ENCODE peak calls at places on chromosome 4, in five cellular contexts. S is GM23338, D is right lobe of liver, U is transverse colon, K is AG10803. R is an unnamed sample.

GRCh38 chr4:6196324-6196723 is 4.0 kb downstream of the JAKMIP1 start:
- DNase-seq in D (no peak), U (no peak), S (no peak), K (no peak), R (no peak)

GRCh38 chr4:119540249-119540648 is 88.4 kb downstream of the PDE5A start:
- DNase-seq in S (no peak), D (no peak), K (no peak), U (no peak), R (no peak)

GRCh38 chr4:55475394-55476243 is 71.1 kb downstream of the CLOCK start:
- DNase-seq in U (no peak), S (no peak), D (no peak), K (peak; percentile 69), R (no peak)

GRCh38 chr4:66899422-66900065 is 645.8 kb downstream of the CENPC start:
- DNase-seq in S (no peak), U (no peak), D (no peak), K (no peak), R (no peak)

GRCh38 chr4:41281038-41281634 is 24.4 kb downstream of the UCHL1 start:
- DNase-seq in K (peak; percentile 72), U (peak; percentile 9), S (peak; percentile 93), D (peak; percentile 50), R (no peak)

GRCh38 chr4:106273831-106274230 is 42.2 kb downstream of the TBCK start:
- DNase-seq in K (peak; percentile 52), D (no peak), U (no peak), S (peak; percentile 31), R (no peak)

GRCh38 chr4:22474636-22475310 is 41.1 kb downstream of the ADGRA3 start:
- DNase-seq in K (no peak), U (no peak), D (no peak), S (no peak), R (no peak)

GRCh38 chr4:38842998-38843397 is 13.6 kb downstream of the TLR6 start:
- DNase-seq in K (no peak), D (no peak), U (no peak), S (no peak), R (no peak)

GRCh38 chr4:114263233-114263632 is 283.8 kb upstream of the ARSJ start:
- DNase-seq in K (peak; percentile 48), D (no peak), S (peak; percentile 6), U (no peak), R (no peak)

GRCh38 chr4:153261431-153261830 is 57.2 kb downstream of the TRIM2 start:
- DNase-seq in S (no peak), D (no peak), K (peak; percentile 68), U (no peak), R (no peak)

GRCh38 chr4:25993564-25994185 is 79.7 kb downstream of the SMIM20 start:
- DNase-seq in U (peak; percentile 28), S (peak; percentile 97), D (no peak), K (no peak), R (peak; percentile 39)

GRCh38 chr4:153781717-153782416 is 7.0 kb downstream of the SFRP2 start:
- DNase-seq in K (peak; percentile 80), S (peak; percentile 55), U (no peak), D (no peak), R (no peak)

GRCh38 chr4:99617374-99617773 is 40.3 kb downstream of the C4orf54 start:
- DNase-seq in D (no peak), S (no peak), K (no peak), U (no peak), R (no peak)

GRCh38 chr4:185577592-185577940 is 42.3 kb upstream of the PDLIM3 start:
- DNase-seq in K (no peak), S (no peak), U (no peak), D (no peak), R (no peak)

GRCh38 chr4:185576314-185576713 is 41.0 kb upstream of the PDLIM3 start:
- DNase-seq in D (no peak), K (no peak), U (no peak), S (no peak), R (no peak)

GRCh38 chr4:185576918-185577591 is 41.7 kb upstream of the PDLIM3 start:
- DNase-seq in D (no peak), U (no peak), K (no peak), S (no peak), R (no peak)

GRCh38 chr4:185570727-185571126 is 35.4 kb upstream of the PDLIM3 start:
- DNase-seq in K (no peak), S (no peak), D (no peak), U (no peak), R (no peak)

DNA sequence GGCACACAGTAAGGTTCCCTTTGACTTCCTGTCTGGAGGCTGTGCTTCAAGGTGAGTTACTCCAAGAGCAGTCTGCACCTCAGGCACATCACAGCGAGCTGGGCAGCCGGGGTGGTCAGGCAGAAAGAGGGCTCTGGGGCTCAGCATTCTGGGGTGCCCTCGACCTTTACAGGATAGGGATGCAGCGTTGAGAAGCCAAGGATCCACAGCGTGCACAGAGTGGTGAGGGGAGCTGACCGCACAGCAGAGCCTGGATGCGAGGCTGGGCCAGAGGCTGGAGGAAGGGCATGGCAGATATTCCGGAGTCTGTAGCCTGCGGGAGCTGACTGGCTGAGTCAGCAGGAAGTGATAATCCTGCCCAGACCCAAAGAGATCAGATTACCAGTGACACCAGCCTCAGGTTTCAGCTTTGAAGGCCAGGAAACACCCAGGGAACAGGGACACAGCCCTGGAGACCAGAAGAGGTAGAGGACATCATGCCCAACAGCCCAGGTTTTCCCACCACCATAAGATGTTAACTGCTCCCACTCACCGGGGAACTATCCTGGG is 38.4 kb upstream of the PDLIM3 start:
- DNase-seq in D (no peak), S (peak; percentile 77), U (no peak), K (peak; percentile 55), R (no peak)
- H3K4me3 ChIP-seq in D (no peak overlapping the region), S (peak overlapping the region; percentile 22), U (no peak overlapping the region), K (no peak overlapping the region), R (no peak overlapping the region)

GRCh38 chr4:30724217-30724616 is 4.0 kb downstream of the PCDH7 start:
- DNase-seq in U (no peak), S (no peak), D (no peak), K (no peak), R (no peak)
- H3K4me3 ChIP-seq in U (peak overlapping the region; percentile 47), S (no peak overlapping the region), D (no peak overlapping the region), K (no peak overlapping the region), R (no peak overlapping the region)

GRCh38 chr4:46390353-46391058 is 578 bp upstream of the GABRA2 start:
- DNase-seq in K (no peak), U (no peak), D (no peak), S (peak; percentile 47), R (peak; percentile 5)
- H3K4me3 ChIP-seq in K (no peak overlapping the region), U (peak overlapping the region; percentile 32), D (no peak overlapping the region), S (peak overlapping the region; percentile 61), R (no peak overlapping the region)

DNA sequence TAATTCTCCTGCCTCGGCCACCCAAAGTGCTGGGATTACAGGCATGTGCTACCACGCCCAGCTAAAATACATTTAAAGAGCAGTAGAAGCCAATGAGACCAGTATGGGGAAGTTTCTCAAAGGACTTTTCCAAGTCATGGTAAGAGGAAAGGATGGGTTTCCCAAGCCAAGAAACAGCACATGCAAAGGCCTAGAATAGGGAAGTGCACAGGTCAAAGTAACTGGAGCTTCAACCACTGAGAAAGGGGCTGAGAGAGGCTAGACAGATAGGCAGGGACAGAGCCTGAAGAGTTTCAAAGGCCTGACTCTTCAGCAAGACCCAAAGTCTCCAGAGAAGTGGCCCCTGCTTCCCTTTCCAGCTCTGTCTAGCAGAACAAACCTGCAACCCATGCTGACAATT is 162.1 kb downstream of the CORIN start:
- DNase-seq in K (no peak), D (no peak), S (no peak), U (no peak), R (no peak)
- H3K4me3 ChIP-seq in K (no peak overlapping the region), D (no peak overlapping the region), S (no peak overlapping the region), U (no peak overlapping the region), R (no peak overlapping the region)

GRCh38 chr4:7434141-7434765 is 477 bp downstream of the PSAPL1 start:
- DNase-seq in U (no peak), S (no peak), D (no peak), K (no peak), R (peak; percentile 30)

GRCh38 chr4:7436256-7436655 is 1.5 kb upstream of the PSAPL1 start:
- DNase-seq in S (no peak), U (no peak), K (no peak), D (no peak), R (no peak)

GRCh38 chr4:7434766-7435150 is at the start of gene PSAPL1:
- DNase-seq in U (peak; percentile 33), K (peak; percentile 10), S (peak; percentile 38), D (no peak), R (peak; percentile 55)

GRCh38 chr4:7433376-7434140 is 1.2 kb downstream of the PSAPL1 start:
- DNase-seq in U (no peak), K (no peak), D (no peak), S (no peak), R (peak; percentile 25)

DNA sequence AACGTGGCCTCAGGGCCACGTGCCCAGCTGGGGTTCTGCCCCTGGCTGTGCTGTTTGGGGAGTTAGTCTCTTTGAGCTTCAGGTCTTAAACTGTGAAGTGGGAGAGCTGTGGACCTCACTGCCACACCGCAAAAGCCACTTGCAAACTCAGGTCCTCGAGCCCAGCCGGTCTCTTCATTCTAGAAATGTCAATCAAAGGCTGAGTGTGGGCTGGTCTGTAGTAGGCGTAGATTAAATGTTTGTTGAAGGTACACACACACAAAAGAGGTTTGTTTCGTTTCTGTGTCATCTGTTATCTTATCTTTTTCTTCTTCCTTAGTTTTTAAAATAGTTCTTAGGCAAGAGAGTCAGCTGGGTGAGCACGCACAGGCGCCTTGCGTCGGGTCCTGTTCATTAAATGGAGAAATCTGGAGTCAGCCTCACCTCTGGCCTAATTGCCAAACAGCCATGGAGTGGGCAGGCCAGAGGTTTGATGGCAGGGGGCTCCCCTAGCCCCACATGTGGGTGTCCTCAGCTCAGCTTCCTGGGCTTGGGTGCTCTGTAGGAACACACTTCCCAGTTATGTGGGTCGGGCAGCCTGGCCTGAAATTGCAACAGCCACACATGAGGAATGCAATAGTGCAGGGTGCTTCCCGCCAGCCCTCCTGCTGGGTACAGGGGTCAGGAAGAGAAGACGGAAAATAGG is 823 bp upstream of the PSAPL1 start:
- DNase-seq in K (no peak), D (no peak), S (no peak), U (no peak), R (no peak)
- H3K4me3 ChIP-seq in K (no peak overlapping the region), D (no peak overlapping the region), S (no peak overlapping the region), U (no peak overlapping the region), R (no peak overlapping the region)

GRCh38 chr4:186193851-186194250 is 2.5 kb downstream of the CYP4V2 start:
- DNase-seq in U (no peak), K (no peak), D (no peak), S (no peak), R (no peak)
- H3K4me3 ChIP-seq in U (no peak overlapping the region), K (no peak overlapping the region), D (no peak overlapping the region), S (no peak overlapping the region), R (no peak overlapping the region)

DNA sequence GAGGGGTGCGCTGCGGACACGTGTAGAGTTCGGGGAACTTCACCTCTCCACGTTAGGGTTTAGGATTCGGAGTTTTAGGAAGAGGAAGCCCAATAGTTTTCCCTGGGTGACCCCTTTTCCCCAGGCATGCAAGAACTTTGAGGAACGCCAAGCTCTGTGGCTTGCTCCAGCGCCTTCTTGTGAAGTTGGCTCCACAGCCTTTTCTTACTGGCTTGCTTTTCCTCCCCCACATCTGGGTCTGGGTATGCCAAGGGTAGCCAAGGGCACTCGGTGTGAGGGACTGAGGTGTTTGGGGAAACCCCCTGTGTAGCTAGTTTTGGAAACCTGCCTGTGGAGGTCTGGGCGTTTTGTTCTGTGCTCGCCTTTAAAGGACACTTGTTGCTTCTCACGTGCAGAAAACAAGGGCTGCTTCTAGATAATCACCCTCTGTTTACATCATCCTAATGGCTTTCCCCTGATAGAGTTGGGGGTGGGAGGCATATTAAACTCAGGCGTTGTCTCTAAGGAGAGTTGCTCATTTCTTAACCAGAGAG is 746 bp downstream of the EDNRA start:
- DNase-seq in U (no peak), K (peak; percentile 17), S (peak; percentile 60), D (no peak), R (no peak)
- H3K4me3 ChIP-seq in U (peak overlapping the region; percentile 26), K (peak overlapping the region; percentile 65), S (peak overlapping the region; percentile 87), D (peak overlapping the region; percentile 32), R (no peak overlapping the region)

GRCh38 chr4:190014771-190015537 is 12.1 kb downstream of the FRG2 start:
- DNase-seq in S (peak; percentile 84), D (no peak), U (no peak), K (no peak), R (no peak)
- H3K4me3 ChIP-seq in S (peak overlapping the region; percentile 50), D (no peak overlapping the region), U (no peak overlapping the region), K (peak overlapping the region; percentile 17), R (no peak overlapping the region)

R was measured in mucosa of descending colon.